ENCODE peak calls at places on chromosomes 3 and 15, in nine cellular contexts. One of them, this sample, is unnamed.

GRCh38 chr3:189270248-189270832 is 98.6 kb downstream of the TPRG1 start:
- DNase-seq in HCT116: peak
- DNase-seq in PC-3: peak
- DNase-seq in hepatocyte: peak
- DNase-seq in GM23248: peak
- DNase-seq in GM23338: peak
- DNase-seq in SK-N-SH: no peak
- DNase-seq in MM.1S: peak
- DNase-seq in neural progenitor cell: peak
- DNase-seq in this sample: peak

GRCh38 chr15:62307551-62307950 is 142.5 kb upstream of the C2CD4B start:
- DNase-seq in HCT116: no peak
- DNase-seq in PC-3: peak
- DNase-seq in hepatocyte: no peak
- DNase-seq in GM23248: peak
- DNase-seq in GM23338: no peak
- DNase-seq in SK-N-SH: no peak
- DNase-seq in MM.1S: no peak
- DNase-seq in neural progenitor cell: no peak
- DNase-seq in this sample: no peak

GRCh38 chr3:169739067-169739466 is 25.8 kb downstream of the TERC start:
- DNase-seq in HCT116: no peak
- DNase-seq in PC-3: no peak
- DNase-seq in hepatocyte: no peak
- DNase-seq in GM23248: no peak
- DNase-seq in GM23338: peak
- DNase-seq in SK-N-SH: no peak
- DNase-seq in MM.1S: no peak
- DNase-seq in neural progenitor cell: no peak
- DNase-seq in this sample: no peak

GRCh38 chr3:142209655-142210054 is 15.7 kb downstream of the GK5 start:
- DNase-seq in HCT116: no peak
- DNase-seq in PC-3: peak
- DNase-seq in hepatocyte: peak
- DNase-seq in GM23248: peak
- DNase-seq in GM23338: no peak
- DNase-seq in SK-N-SH: no peak
- DNase-seq in MM.1S: no peak
- DNase-seq in neural progenitor cell: no peak
- DNase-seq in this sample: no peak

GRCh38 chr3:106341090-106341489 is 472.3 kb upstream of the CBLB start:
- DNase-seq in HCT116: no peak
- DNase-seq in PC-3: no peak
- DNase-seq in hepatocyte: no peak
- DNase-seq in GM23248: peak
- DNase-seq in GM23338: no peak
- DNase-seq in SK-N-SH: peak
- DNase-seq in MM.1S: no peak
- DNase-seq in neural progenitor cell: no peak
- DNase-seq in this sample: no peak

GRCh38 chr3:188059346-188059745 is 94.6 kb upstream of the LPP start:
- DNase-seq in HCT116: no peak
- DNase-seq in PC-3: no peak
- DNase-seq in hepatocyte: no peak
- DNase-seq in GM23248: peak
- DNase-seq in GM23338: no peak
- DNase-seq in SK-N-SH: no peak
- DNase-seq in MM.1S: no peak
- DNase-seq in neural progenitor cell: no peak
- DNase-seq in this sample: no peak

GRCh38 chr3:36803096-36803811 is 38.9 kb upstream of the DCLK3 start:
- DNase-seq in HCT116: no peak
- DNase-seq in PC-3: no peak
- DNase-seq in hepatocyte: no peak
- DNase-seq in GM23248: no peak
- DNase-seq in GM23338: no peak
- DNase-seq in SK-N-SH: no peak
- DNase-seq in MM.1S: no peak
- DNase-seq in neural progenitor cell: no peak
- DNase-seq in this sample: no peak

GRCh38 chr15:72339777-72340177 is 19.8 kb upstream of the CELF6 start:
- DNase-seq in HCT116: no peak
- DNase-seq in PC-3: peak
- DNase-seq in hepatocyte: peak
- DNase-seq in GM23248: peak
- DNase-seq in GM23338: no peak
- DNase-seq in SK-N-SH: peak
- DNase-seq in MM.1S: no peak
- DNase-seq in neural progenitor cell: no peak
- DNase-seq in this sample: no peak

GRCh38 chr3:146250449-146251382 is at the start of gene PLSCR4:
- DNase-seq in HCT116: peak
- DNase-seq in PC-3: peak
- DNase-seq in hepatocyte: peak
- DNase-seq in GM23248: peak
- DNase-seq in GM23338: peak
- DNase-seq in SK-N-SH: peak
- DNase-seq in MM.1S: peak
- DNase-seq in neural progenitor cell: peak
- DNase-seq in this sample: no peak

GRCh38 chr15:50145451-50145872 is 26.4 kb upstream of the ATP8B4 start:
- DNase-seq in HCT116: peak
- DNase-seq in PC-3: peak
- DNase-seq in hepatocyte: peak
- DNase-seq in GM23248: peak
- DNase-seq in GM23338: peak
- DNase-seq in SK-N-SH: peak
- DNase-seq in MM.1S: peak
- DNase-seq in neural progenitor cell: peak
- DNase-seq in this sample: peak

GRCh38 chr3:112128843-112129727 is 4.0 kb downstream of the GCSAM start:
- DNase-seq in HCT116: no peak
- DNase-seq in PC-3: peak
- DNase-seq in hepatocyte: peak
- DNase-seq in GM23248: peak
- DNase-seq in GM23338: peak
- DNase-seq in SK-N-SH: no peak
- DNase-seq in MM.1S: peak
- DNase-seq in neural progenitor cell: peak
- DNase-seq in this sample: peak

GRCh38 chr3:134330895-134331810 is 43.1 kb downstream of the AMOTL2 start:
- DNase-seq in HCT116: no peak
- DNase-seq in PC-3: peak
- DNase-seq in hepatocyte: peak
- DNase-seq in GM23248: peak
- DNase-seq in GM23338: peak
- DNase-seq in SK-N-SH: no peak
- DNase-seq in MM.1S: no peak
- DNase-seq in neural progenitor cell: no peak
- DNase-seq in this sample: no peak

GRCh38 chr15:40489274-40490175 is 18.7 kb downstream of the CHST14 start:
- DNase-seq in HCT116: no peak
- DNase-seq in PC-3: no peak
- DNase-seq in hepatocyte: no peak
- DNase-seq in GM23248: no peak
- DNase-seq in GM23338: peak
- DNase-seq in SK-N-SH: no peak
- DNase-seq in MM.1S: no peak
- DNase-seq in neural progenitor cell: no peak
- DNase-seq in this sample: no peak

GRCh38 chr15:92655178-92655995 is at the start of gene FAM174B:
- DNase-seq in HCT116: no peak
- DNase-seq in PC-3: peak
- DNase-seq in hepatocyte: peak
- DNase-seq in GM23248: peak
- DNase-seq in GM23338: peak
- DNase-seq in SK-N-SH: peak
- DNase-seq in MM.1S: peak
- DNase-seq in neural progenitor cell: peak
- DNase-seq in this sample: no peak

GRCh38 chr3:49785565-49786356 is 581 bp downstream of the IP6K1 start:
- DNase-seq in HCT116: no peak
- DNase-seq in PC-3: peak
- DNase-seq in hepatocyte: peak
- DNase-seq in GM23248: peak
- DNase-seq in GM23338: peak
- DNase-seq in SK-N-SH: peak
- DNase-seq in MM.1S: peak
- DNase-seq in neural progenitor cell: no peak
- DNase-seq in this sample: peak

GRCh38 chr3:12773030-12773723 is 14.1 kb upstream of the TMEM40 start:
- DNase-seq in HCT116: no peak
- DNase-seq in PC-3: no peak
- DNase-seq in hepatocyte: no peak
- DNase-seq in GM23248: no peak
- DNase-seq in GM23338: no peak
- DNase-seq in SK-N-SH: no peak
- DNase-seq in MM.1S: peak
- DNase-seq in neural progenitor cell: no peak
- DNase-seq in this sample: peak

GRCh38 chr3:89565098-89565497 is 457.7 kb downstream of the EPHA3 start:
- DNase-seq in HCT116: no peak
- DNase-seq in PC-3: peak
- DNase-seq in hepatocyte: no peak
- DNase-seq in GM23248: peak
- DNase-seq in GM23338: no peak
- DNase-seq in SK-N-SH: no peak
- DNase-seq in MM.1S: no peak
- DNase-seq in neural progenitor cell: no peak
- DNase-seq in this sample: no peak

GRCh38 chr15:43210172-43210745 is 10.6 kb downstream of the EPB42 start:
- DNase-seq in HCT116: no peak
- DNase-seq in PC-3: no peak
- DNase-seq in hepatocyte: no peak
- DNase-seq in GM23248: no peak
- DNase-seq in GM23338: no peak
- DNase-seq in SK-N-SH: no peak
- DNase-seq in MM.1S: no peak
- DNase-seq in neural progenitor cell: no peak
- DNase-seq in this sample: no peak

DNA sequence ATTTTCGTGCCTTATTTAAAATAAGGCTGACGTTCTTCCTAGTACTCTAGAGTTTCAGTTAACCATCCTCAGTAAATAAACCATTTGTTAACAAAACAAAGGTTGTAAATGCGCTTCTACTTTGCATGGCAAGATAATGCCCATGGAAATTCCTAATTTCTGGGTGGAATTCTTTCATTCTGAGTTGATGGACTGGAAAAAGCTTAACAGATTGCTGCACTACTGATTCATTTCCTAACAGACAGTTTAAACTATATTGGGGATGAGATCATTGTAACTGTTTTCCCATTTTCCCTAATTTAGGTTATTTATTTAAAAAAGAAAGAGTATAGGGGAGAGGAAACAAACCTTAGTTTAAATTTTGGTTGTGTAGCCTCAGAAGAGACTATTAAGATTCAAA is 342.2 kb downstream of the NLGN1 start:
- DNase-seq in HCT116: no peak
- DNase-seq in PC-3: peak
- DNase-seq in hepatocyte: no peak
- DNase-seq in GM23248: no peak
- DNase-seq in GM23338: peak
- DNase-seq in SK-N-SH: no peak
- DNase-seq in MM.1S: no peak
- DNase-seq in neural progenitor cell: no peak
- DNase-seq in this sample: no peak
- TF ChIP-seq EZH2phosphoT487 in HCT116: no peak
- TF ChIP-seq EZH2phosphoT487 in PC-3: no peak
- TF ChIP-seq EZH2phosphoT487 in hepatocyte: no peak
- TF ChIP-seq EZH2phosphoT487 in GM23248: no peak
- TF ChIP-seq EZH2phosphoT487 in GM23338: no peak
- TF ChIP-seq EZH2phosphoT487 in SK-N-SH: no peak
- TF ChIP-seq EZH2phosphoT487 in MM.1S: no peak
- TF ChIP-seq EZH2phosphoT487 in neural progenitor cell: no peak
- TF ChIP-seq EZH2phosphoT487 in this sample: no peak

GRCh38 chr15:68488966-68489365 is 57.0 kb upstream of the ITGA11 start:
- DNase-seq in HCT116: no peak
- DNase-seq in PC-3: no peak
- DNase-seq in hepatocyte: no peak
- DNase-seq in GM23248: no peak
- DNase-seq in GM23338: no peak
- DNase-seq in SK-N-SH: no peak
- DNase-seq in MM.1S: no peak
- DNase-seq in neural progenitor cell: no peak
- DNase-seq in this sample: no peak

GRCh38 chr15:68489426-68489825 is 57.5 kb upstream of the ITGA11 start:
- DNase-seq in HCT116: no peak
- DNase-seq in PC-3: no peak
- DNase-seq in hepatocyte: no peak
- DNase-seq in GM23248: peak
- DNase-seq in GM23338: no peak
- DNase-seq in SK-N-SH: no peak
- DNase-seq in MM.1S: no peak
- DNase-seq in neural progenitor cell: no peak
- DNase-seq in this sample: no peak

GRCh38 chr15:68493629-68494028 is 61.7 kb upstream of the ITGA11 start:
- DNase-seq in HCT116: no peak
- DNase-seq in PC-3: no peak
- DNase-seq in hepatocyte: no peak
- DNase-seq in GM23248: no peak
- DNase-seq in GM23338: no peak
- DNase-seq in SK-N-SH: no peak
- DNase-seq in MM.1S: no peak
- DNase-seq in neural progenitor cell: no peak
- DNase-seq in this sample: no peak

GRCh38 chr15:68492855-68493254 is 60.9 kb upstream of the ITGA11 start:
- DNase-seq in HCT116: no peak
- DNase-seq in PC-3: no peak
- DNase-seq in hepatocyte: no peak
- DNase-seq in GM23248: peak
- DNase-seq in GM23338: no peak
- DNase-seq in SK-N-SH: no peak
- DNase-seq in MM.1S: no peak
- DNase-seq in neural progenitor cell: no peak
- DNase-seq in this sample: no peak

GRCh38 chr15:68491415-68492106 is 59.6 kb upstream of the ITGA11 start:
- DNase-seq in HCT116: no peak
- DNase-seq in PC-3: no peak
- DNase-seq in hepatocyte: no peak
- DNase-seq in GM23248: no peak
- DNase-seq in GM23338: no peak
- DNase-seq in SK-N-SH: no peak
- DNase-seq in MM.1S: no peak
- DNase-seq in neural progenitor cell: no peak
- DNase-seq in this sample: no peak
- TF ChIP-seq EZH2phosphoT487 in HCT116: no peak
- TF ChIP-seq EZH2phosphoT487 in PC-3: no peak
- TF ChIP-seq EZH2phosphoT487 in hepatocyte: no peak
- TF ChIP-seq EZH2phosphoT487 in GM23248: no peak
- TF ChIP-seq EZH2phosphoT487 in GM23338: no peak
- TF ChIP-seq EZH2phosphoT487 in SK-N-SH: no peak
- TF ChIP-seq EZH2phosphoT487 in MM.1S: no peak
- TF ChIP-seq EZH2phosphoT487 in neural progenitor cell: no peak
- TF ChIP-seq EZH2phosphoT487 in this sample: no peak

GRCh38 chr3:23202921-23203650 is at the start of gene UBE2E2:
- DNase-seq in HCT116: no peak
- DNase-seq in PC-3: peak
- DNase-seq in hepatocyte: peak
- DNase-seq in GM23248: peak
- DNase-seq in GM23338: peak
- DNase-seq in SK-N-SH: peak
- DNase-seq in MM.1S: peak
- DNase-seq in neural progenitor cell: peak
- DNase-seq in this sample: peak
- TF ChIP-seq EZH2phosphoT487 in HCT116: no peak
- TF ChIP-seq EZH2phosphoT487 in PC-3: no peak
- TF ChIP-seq EZH2phosphoT487 in hepatocyte: no peak
- TF ChIP-seq EZH2phosphoT487 in GM23248: no peak
- TF ChIP-seq EZH2phosphoT487 in GM23338: no peak
- TF ChIP-seq EZH2phosphoT487 in SK-N-SH: no peak
- TF ChIP-seq EZH2phosphoT487 in MM.1S: no peak
- TF ChIP-seq EZH2phosphoT487 in neural progenitor cell: no peak
- TF ChIP-seq EZH2phosphoT487 in this sample: no peak

GRCh38 chr15:70435369-70435768 is 328.0 kb downstream of the UACA start:
- DNase-seq in HCT116: no peak
- DNase-seq in PC-3: no peak
- DNase-seq in hepatocyte: no peak
- DNase-seq in GM23248: no peak
- DNase-seq in GM23338: no peak
- DNase-seq in SK-N-SH: no peak
- DNase-seq in MM.1S: peak
- DNase-seq in neural progenitor cell: no peak
- DNase-seq in this sample: peak
- TF ChIP-seq EZH2phosphoT487 in HCT116: no peak
- TF ChIP-seq EZH2phosphoT487 in PC-3: no peak
- TF ChIP-seq EZH2phosphoT487 in hepatocyte: no peak
- TF ChIP-seq EZH2phosphoT487 in GM23248: no peak
- TF ChIP-seq EZH2phosphoT487 in GM23338: no peak
- TF ChIP-seq EZH2phosphoT487 in SK-N-SH: no peak
- TF ChIP-seq EZH2phosphoT487 in MM.1S: no peak
- TF ChIP-seq EZH2phosphoT487 in neural progenitor cell: no peak
- TF ChIP-seq EZH2phosphoT487 in this sample: no peak